ENCODE peak calls at places on chromosome 4, in four cellular contexts. D, I, E and X are unnamed samples.

GRCh38 chr4:102552781-102553180 is 51.6 kb downstream of the NFKB1 start:
- DNase-seq in I (no peak), E (no peak), D (no peak), X (no peak)

GRCh38 chr4:145734576-145735329 is 54.8 kb downstream of the C4orf51 start:
- DNase-seq in D (no peak), I (no peak), E (peak; percentile 67), X (no peak)

GRCh38 chr4:40422309-40422708 is 87.2 kb downstream of the CHRNA9 start:
- DNase-seq in D (no peak), E (no peak), I (no peak), X (no peak)

GRCh38 chr4:82525287-82525898 is 36.4 kb downstream of the TMEM150C start:
- DNase-seq in D (no peak), E (no peak), I (no peak), X (no peak)

GRCh38 chr4:104559502-104559901 is 64.8 kb upstream of the CXXC4 start:
- DNase-seq in D (no peak), I (no peak), E (no peak), X (no peak)

GRCh38 chr4:40918330-40918729 is 168.6 kb downstream of the NSUN7 start:
- DNase-seq in D (no peak), I (no peak), E (no peak), X (peak; percentile 56)

GRCh38 chr4:93770201-93770600 is 58.4 kb upstream of the ATOH1 start:
- DNase-seq in E (no peak), I (no peak), D (no peak), X (no peak)

GRCh38 chr4:44668521-44668920 is 9.7 kb upstream of the GUF1 start:
- DNase-seq in D (no peak), I (no peak), E (no peak), X (no peak)

GRCh38 chr4:65737672-65738071 is 67.4 kb upstream of the EPHA5 start:
- DNase-seq in D (no peak), E (no peak), I (no peak), X (no peak)

GRCh38 chr4:153987291-153987690 is 198.4 kb upstream of the SFRP2 start:
- DNase-seq in I (no peak), D (no peak), E (no peak), X (no peak)

GRCh38 chr4:147479817-147480216 is 1.1 kb upstream of the EDNRA start:
- DNase-seq in I (no peak), E (no peak), D (no peak), X (no peak)

GRCh38 chr4:147596976-147597375 is 20.2 kb upstream of the TMEM184C start:
- DNase-seq in I (no peak), E (no peak), D (no peak), X (no peak)

GRCh38 chr4:90126805-90127204 is 389 bp upstream of the CCSER1 start:
- DNase-seq in D (no peak), E (no peak), I (no peak), X (no peak)

GRCh38 chr4:187215438-187215837 is 491.8 kb upstream of the FAT1 start:
- DNase-seq in I (peak; percentile 64), E (no peak), D (no peak), X (no peak)

GRCh38 chr4:146520894-146521542 is 722 bp downstream of the SLC10A7 start:
- DNase-seq in I (no peak), E (no peak), D (no peak), X (peak; percentile 61)

GRCh38 chr4:168648929-168649328 is 152.1 kb downstream of the PALLD start:
- DNase-seq in E (no peak), D (no peak), I (no peak), X (no peak)

GRCh38 chr4:72031868-72032619 is at the start of gene NPFFR2:
- DNase-seq in I (peak; percentile 85), D (no peak), E (no peak), X (no peak)

GRCh38 chr4:26144526-26145167 is 176.2 kb upstream of the RBPJ start:
- DNase-seq in E (no peak), I (no peak), D (no peak), X (no peak)

GRCh38 chr4:113634081-113634969 is 127.2 kb downstream of the CAMK2D start:
- DNase-seq in I (no peak), D (no peak), E (no peak), X (no peak)

GRCh38 chr4:113476800-113477199 is 284.7 kb downstream of the CAMK2D start:
- DNase-seq in D (no peak), E (no peak), I (no peak), X (no peak)

GRCh38 chr4:139537292-139537691 is 18.7 kb downstream of the SETD7 start:
- DNase-seq in E (no peak), D (no peak), I (no peak), X (no peak)

GRCh38 chr4:46715468-46715867 is 193.6 kb downstream of the COX7B2 start:
- DNase-seq in E (no peak), D (no peak), I (no peak), X (no peak)

GRCh38 chr4:115370490-115370889 is 257.1 kb upstream of the NDST4 start:
- DNase-seq in D (no peak), I (no peak), E (no peak), X (no peak)

GRCh38 chr4:53361451-53361850 is 4.4 kb downstream of the SCFD2 start:
- DNase-seq in D (no peak), E (no peak), I (no peak), X (no peak)

GRCh38 chr4:65437102-65437501 is 233.2 kb downstream of the EPHA5 start:
- DNase-seq in E (no peak), D (no peak), I (no peak), X (no peak)

GRCh38 chr4:140635606-140636005 is 66.8 kb upstream of the UCP1 start:
- DNase-seq in D (no peak), I (peak; percentile 76), E (no peak), X (no peak)

GRCh38 chr4:2962614-2963184 is 507 bp downstream of the NOP14 start:
- DNase-seq in E (peak; percentile 58), D (no peak), I (no peak), X (no peak)

GRCh38 chr4:1285790-1286553 is 3.7 kb upstream of the MAEA start:
- DNase-seq in I (no peak), D (no peak), E (no peak), X (no peak)

GRCh38 chr4:119209077-119209476 is 3.4 kb upstream of the USP53 start:
- DNase-seq in E (no peak), I (no peak), D (peak; percentile 22), X (no peak)

GRCh38 chr4:8195841-8196460 is 3.1 kb upstream of the SH3TC1 start:
- DNase-seq in E (no peak), D (no peak), I (peak; percentile 73), X (no peak)

GRCh38 chr4:150078996-150079581 is 844 bp downstream of the DCLK2 start:
- DNase-seq in D (no peak), E (no peak), I (peak; percentile 78), X (no peak)

GRCh38 chr4:138461065-138461464 is 218.9 kb upstream of the SLC7A11 start:
- DNase-seq in I (no peak), D (no peak), E (no peak), X (no peak)

GRCh38 chr4:118981839-118982381 is 93.3 kb downstream of the SYNPO2 start:
- DNase-seq in I (no peak), E (peak; percentile 8), D (peak; percentile 3), X (peak; percentile 59)

GRCh38 chr4:179867300-179867878 is 2375.8 kb upstream of the TENM3 start:
- DNase-seq in D (no peak), E (peak; percentile 0), I (no peak), X (peak; percentile 40)